ENCODE peak calls at places on chromosome 4, in seven cellular contexts. One of them, this sample, is unnamed.

GRCh38 chr4:28369504-28369903 is 1508.9 kb downstream of the STIM2 start:
- DNase-seq in D341Med: no peak
- DNase-seq in GM23248: peak
- DNase-seq in T-helper 2 cell: no peak
- DNase-seq in Right ventricle myocardium inferior: no peak
- DNase-seq in HT1080: peak
- DNase-seq in neural progenitor cell: no peak
- DNase-seq in this sample: no peak

GRCh38 chr4:78345237-78345636 is 206.3 kb upstream of the ANXA3 start:
- DNase-seq in D341Med: no peak
- DNase-seq in GM23248: no peak
- DNase-seq in T-helper 2 cell: no peak
- DNase-seq in Right ventricle myocardium inferior: no peak
- DNase-seq in HT1080: no peak
- DNase-seq in neural progenitor cell: no peak
- DNase-seq in this sample: no peak

GRCh38 chr4:47538516-47538915 is 53.4 kb downstream of the ATP10D start:
- DNase-seq in D341Med: no peak
- DNase-seq in GM23248: peak
- DNase-seq in T-helper 2 cell: no peak
- DNase-seq in Right ventricle myocardium inferior: no peak
- DNase-seq in HT1080: no peak
- DNase-seq in neural progenitor cell: no peak
- DNase-seq in this sample: no peak

GRCh38 chr4:18388029-18388428 is 366.5 kb upstream of the LCORL start:
- DNase-seq in D341Med: no peak
- DNase-seq in GM23248: no peak
- DNase-seq in T-helper 2 cell: no peak
- DNase-seq in Right ventricle myocardium inferior: no peak
- DNase-seq in HT1080: no peak
- DNase-seq in neural progenitor cell: no peak
- DNase-seq in this sample: no peak

GRCh38 chr4:120071192-120071795 is 4.6 kb upstream of the MAD2L1 start:
- DNase-seq in D341Med: peak
- DNase-seq in GM23248: peak
- DNase-seq in T-helper 2 cell: peak
- DNase-seq in Right ventricle myocardium inferior: no peak
- DNase-seq in HT1080: peak
- DNase-seq in neural progenitor cell: peak
- DNase-seq in this sample: no peak

GRCh38 chr4:119314356-119314755 is 7.6 kb downstream of the FABP2 start:
- DNase-seq in D341Med: peak
- DNase-seq in GM23248: peak
- DNase-seq in T-helper 2 cell: no peak
- DNase-seq in Right ventricle myocardium inferior: no peak
- DNase-seq in HT1080: peak
- DNase-seq in neural progenitor cell: peak
- DNase-seq in this sample: no peak

GRCh38 chr4:173334891-173335754 is 965 bp upstream of the HMGB2 start:
- DNase-seq in D341Med: peak
- DNase-seq in GM23248: peak
- DNase-seq in T-helper 2 cell: no peak
- DNase-seq in Right ventricle myocardium inferior: peak
- DNase-seq in HT1080: peak
- DNase-seq in neural progenitor cell: peak
- DNase-seq in this sample: no peak

GRCh38 chr4:61447918-61448317 is 247.8 kb downstream of the ADGRL3 start:
- DNase-seq in D341Med: no peak
- DNase-seq in GM23248: no peak
- DNase-seq in T-helper 2 cell: no peak
- DNase-seq in Right ventricle myocardium inferior: no peak
- DNase-seq in HT1080: no peak
- DNase-seq in neural progenitor cell: no peak
- DNase-seq in this sample: no peak

GRCh38 chr4:165384608-165385007 is 5.8 kb downstream of the CPE start:
- DNase-seq in D341Med: no peak
- DNase-seq in GM23248: peak
- DNase-seq in T-helper 2 cell: no peak
- DNase-seq in Right ventricle myocardium inferior: no peak
- DNase-seq in HT1080: no peak
- DNase-seq in neural progenitor cell: no peak
- DNase-seq in this sample: no peak

GRCh38 chr4:110019153-110019552 is 106.5 kb downstream of the EGF start:
- DNase-seq in D341Med: no peak
- DNase-seq in GM23248: no peak
- DNase-seq in T-helper 2 cell: no peak
- DNase-seq in Right ventricle myocardium inferior: no peak
- DNase-seq in HT1080: no peak
- DNase-seq in neural progenitor cell: no peak
- DNase-seq in this sample: no peak

GRCh38 chr4:4803904-4804296 is 55.6 kb upstream of the MSX1 start:
- DNase-seq in D341Med: no peak
- DNase-seq in GM23248: no peak
- DNase-seq in T-helper 2 cell: no peak
- DNase-seq in Right ventricle myocardium inferior: no peak
- DNase-seq in HT1080: no peak
- DNase-seq in neural progenitor cell: no peak
- DNase-seq in this sample: no peak

GRCh38 chr4:113604955-113605354 is 156.6 kb downstream of the CAMK2D start:
- DNase-seq in D341Med: no peak
- DNase-seq in GM23248: peak
- DNase-seq in T-helper 2 cell: no peak
- DNase-seq in Right ventricle myocardium inferior: no peak
- DNase-seq in HT1080: peak
- DNase-seq in neural progenitor cell: no peak
- DNase-seq in this sample: no peak

GRCh38 chr4:56321246-56321645 is 66.0 kb downstream of the AASDH start:
- DNase-seq in D341Med: no peak
- DNase-seq in GM23248: peak
- DNase-seq in T-helper 2 cell: no peak
- DNase-seq in Right ventricle myocardium inferior: no peak
- DNase-seq in HT1080: no peak
- DNase-seq in neural progenitor cell: no peak
- DNase-seq in this sample: no peak

GRCh38 chr4:163534056-163534455 is 39.6 kb downstream of the TMA16 start:
- DNase-seq in D341Med: peak
- DNase-seq in GM23248: no peak
- DNase-seq in T-helper 2 cell: no peak
- DNase-seq in Right ventricle myocardium inferior: no peak
- DNase-seq in HT1080: no peak
- DNase-seq in neural progenitor cell: no peak
- DNase-seq in this sample: no peak

GRCh38 chr4:113435893-113436292 is 325.6 kb downstream of the CAMK2D start:
- DNase-seq in D341Med: peak
- DNase-seq in GM23248: peak
- DNase-seq in T-helper 2 cell: no peak
- DNase-seq in Right ventricle myocardium inferior: no peak
- DNase-seq in HT1080: peak
- DNase-seq in neural progenitor cell: no peak
- DNase-seq in this sample: no peak

GRCh38 chr4:73831569-73831968 is 4.9 kb upstream of the CXCL6 start:
- DNase-seq in D341Med: no peak
- DNase-seq in GM23248: peak
- DNase-seq in T-helper 2 cell: no peak
- DNase-seq in Right ventricle myocardium inferior: no peak
- DNase-seq in HT1080: no peak
- DNase-seq in neural progenitor cell: no peak
- DNase-seq in this sample: no peak

GRCh38 chr4:177487977-177488376 is 45.7 kb upstream of the AGA start:
- DNase-seq in D341Med: no peak
- DNase-seq in GM23248: peak
- DNase-seq in T-helper 2 cell: no peak
- DNase-seq in Right ventricle myocardium inferior: no peak
- DNase-seq in HT1080: peak
- DNase-seq in neural progenitor cell: no peak
- DNase-seq in this sample: no peak

GRCh38 chr4:11904117-11904535 is 475.4 kb upstream of the HS3ST1 start:
- DNase-seq in D341Med: no peak
- DNase-seq in GM23248: no peak
- DNase-seq in T-helper 2 cell: no peak
- DNase-seq in Right ventricle myocardium inferior: peak
- DNase-seq in HT1080: peak
- DNase-seq in neural progenitor cell: no peak
- DNase-seq in this sample: no peak

GRCh38 chr4:177064724-177065394 is 244.8 kb upstream of the NEIL3 start:
- DNase-seq in D341Med: no peak
- DNase-seq in GM23248: no peak
- DNase-seq in T-helper 2 cell: no peak
- DNase-seq in Right ventricle myocardium inferior: no peak
- DNase-seq in HT1080: no peak
- DNase-seq in neural progenitor cell: no peak
- DNase-seq in this sample: no peak

GRCh38 chr4:153222790-153223417 is 18.7 kb downstream of the TRIM2 start:
- DNase-seq in D341Med: peak
- DNase-seq in GM23248: peak
- DNase-seq in T-helper 2 cell: peak
- DNase-seq in Right ventricle myocardium inferior: peak
- DNase-seq in HT1080: no peak
- DNase-seq in neural progenitor cell: peak
- DNase-seq in this sample: no peak

GRCh38 chr4:8542776-8543525 is 37.2 kb upstream of the GPR78 start:
- DNase-seq in D341Med: no peak
- DNase-seq in GM23248: peak
- DNase-seq in T-helper 2 cell: no peak
- DNase-seq in Right ventricle myocardium inferior: no peak
- DNase-seq in HT1080: no peak
- DNase-seq in neural progenitor cell: no peak
- DNase-seq in this sample: no peak

GRCh38 chr4:184136525-184136924 is 81.1 kb downstream of the ENPP6 start:
- DNase-seq in D341Med: no peak
- DNase-seq in GM23248: no peak
- DNase-seq in T-helper 2 cell: no peak
- DNase-seq in Right ventricle myocardium inferior: no peak
- DNase-seq in HT1080: no peak
- DNase-seq in neural progenitor cell: no peak
- DNase-seq in this sample: no peak

GRCh38 chr4:23853986-23854385 is 35.9 kb downstream of the PPARGC1A start:
- DNase-seq in D341Med: no peak
- DNase-seq in GM23248: no peak
- DNase-seq in T-helper 2 cell: no peak
- DNase-seq in Right ventricle myocardium inferior: no peak
- DNase-seq in HT1080: no peak
- DNase-seq in neural progenitor cell: no peak
- DNase-seq in this sample: no peak

GRCh38 chr4:105113800-105114199 is 32.9 kb upstream of the TET2 start:
- DNase-seq in D341Med: no peak
- DNase-seq in GM23248: no peak
- DNase-seq in T-helper 2 cell: no peak
- DNase-seq in Right ventricle myocardium inferior: no peak
- DNase-seq in HT1080: no peak
- DNase-seq in neural progenitor cell: no peak
- DNase-seq in this sample: no peak

GRCh38 chr4:16900325-16900724 is 1.9 kb upstream of the LDB2 start:
- DNase-seq in D341Med: no peak
- DNase-seq in GM23248: no peak
- DNase-seq in T-helper 2 cell: no peak
- DNase-seq in Right ventricle myocardium inferior: no peak
- DNase-seq in HT1080: no peak
- DNase-seq in neural progenitor cell: no peak
- DNase-seq in this sample: no peak

GRCh38 chr4:132863619-132864018 is 285.5 kb upstream of the PCDH10 start:
- DNase-seq in D341Med: no peak
- DNase-seq in GM23248: no peak
- DNase-seq in T-helper 2 cell: no peak
- DNase-seq in Right ventricle myocardium inferior: no peak
- DNase-seq in HT1080: no peak
- DNase-seq in neural progenitor cell: no peak
- DNase-seq in this sample: no peak

GRCh38 chr4:84632092-84632491 is 49.2 kb downstream of the CDS1 start:
- DNase-seq in D341Med: no peak
- DNase-seq in GM23248: peak
- DNase-seq in T-helper 2 cell: no peak
- DNase-seq in Right ventricle myocardium inferior: no peak
- DNase-seq in HT1080: peak
- DNase-seq in neural progenitor cell: no peak
- DNase-seq in this sample: peak

GRCh38 chr4:138757432-138757831 is 258.1 kb upstream of the NOCT start:
- DNase-seq in D341Med: no peak
- DNase-seq in GM23248: peak
- DNase-seq in T-helper 2 cell: no peak
- DNase-seq in Right ventricle myocardium inferior: no peak
- DNase-seq in HT1080: no peak
- DNase-seq in neural progenitor cell: no peak
- DNase-seq in this sample: no peak

GRCh38 chr4:124854968-124855367 is 142.4 kb upstream of the ANKRD50 start:
- DNase-seq in D341Med: no peak
- DNase-seq in GM23248: peak
- DNase-seq in T-helper 2 cell: no peak
- DNase-seq in Right ventricle myocardium inferior: no peak
- DNase-seq in HT1080: no peak
- DNase-seq in neural progenitor cell: no peak
- DNase-seq in this sample: peak

GRCh38 chr4:165965503-165965902 is 92.5 kb downstream of the TLL1 start:
- DNase-seq in D341Med: no peak
- DNase-seq in GM23248: no peak
- DNase-seq in T-helper 2 cell: no peak
- DNase-seq in Right ventricle myocardium inferior: no peak
- DNase-seq in HT1080: peak
- DNase-seq in neural progenitor cell: no peak
- DNase-seq in this sample: no peak

GRCh38 chr4:123438031-123438430 is 41.4 kb downstream of the SPRY1 start:
- DNase-seq in D341Med: no peak
- DNase-seq in GM23248: no peak
- DNase-seq in T-helper 2 cell: no peak
- DNase-seq in Right ventricle myocardium inferior: no peak
- DNase-seq in HT1080: no peak
- DNase-seq in neural progenitor cell: no peak
- DNase-seq in this sample: no peak

GRCh38 chr4:60723796-60724195 is 476.3 kb upstream of the ADGRL3 start:
- DNase-seq in D341Med: no peak
- DNase-seq in GM23248: no peak
- DNase-seq in T-helper 2 cell: no peak
- DNase-seq in Right ventricle myocardium inferior: no peak
- DNase-seq in HT1080: no peak
- DNase-seq in neural progenitor cell: no peak
- DNase-seq in this sample: no peak

GRCh38 chr4:3344596-3344995 is 51.8 kb downstream of the RGS12 start:
- DNase-seq in D341Med: no peak
- DNase-seq in GM23248: no peak
- DNase-seq in T-helper 2 cell: no peak
- DNase-seq in Right ventricle myocardium inferior: no peak
- DNase-seq in HT1080: no peak
- DNase-seq in neural progenitor cell: no peak
- DNase-seq in this sample: no peak

This sample was measured in AG09309.